ENCODE peak calls at places on chromosomes 11 and 22, in nine cellular contexts. K, V, F, M, U, P, D, S and G are unnamed samples.
A peak's percentile ranks its signal among the peaks of the same experiment; 100 is the strongest.

GRCh38 chr22:36419177-36419911 is 31.6 kb upstream of the MYH9 start:
- DNase-seq in K (peak; percentile 100), V (no peak), F (peak; percentile 96), M (no peak), U (peak; percentile 67), P (peak; percentile 64), D (no peak), S (peak; percentile 63), G (peak; percentile 76)

GRCh38 chr11:116342148-116342547 is 430.6 kb downstream of the BUD13 start:
- DNase-seq in K (peak; percentile 52), V (no peak), F (no peak), M (no peak), U (no peak), P (no peak), D (no peak), S (no peak), G (no peak)

GRCh38 chr22:37032535-37033460 is 13.3 kb downstream of the MPST start:
- DNase-seq in K (peak; percentile 100), V (no peak), F (peak; percentile 37), M (peak; percentile 94), U (peak; percentile 87), P (no peak), D (peak; percentile 85), S (peak; percentile 64), G (no peak)

GRCh38 chr11:4095509-4096230 is 1.1 kb downstream of the RRM1 start:
- DNase-seq in K (peak; percentile 44), V (no peak), F (peak; percentile 78), M (no peak), U (no peak), P (no peak), D (no peak), S (no peak), G (no peak)

GRCh38 chr11:114970908-114971645 is 292.8 kb downstream of the NXPE2 start:
- DNase-seq in K (no peak), V (no peak), F (no peak), M (no peak), U (no peak), P (no peak), D (no peak), S (no peak), G (no peak)

GRCh38 chr11:14518820-14519219 is 1.4 kb downstream of the PSMA1 start:
- DNase-seq in K (no peak), V (no peak), F (no peak), M (no peak), U (no peak), P (no peak), D (no peak), S (no peak), G (no peak)

GRCh38 chr11:29093416-29093815 is 923.4 kb downstream of the KCNA4 start:
- DNase-seq in K (peak; percentile 2), V (no peak), F (peak; percentile 63), M (no peak), U (no peak), P (no peak), D (no peak), S (no peak), G (no peak)

GRCh38 chr11:36945384-36945783 is 347.3 kb upstream of the RAG2 start:
- DNase-seq in K (no peak), V (no peak), F (peak; percentile 23), M (no peak), U (no peak), P (no peak), D (no peak), S (no peak), G (no peak)

GRCh38 chr11:109033627-109034340 is 368.9 kb downstream of the DDX10 start:
- DNase-seq in K (no peak), V (peak; percentile 17), F (peak; percentile 89), M (no peak), U (no peak), P (no peak), D (no peak), S (no peak), G (no peak)

GRCh38 chr11:104106136-104106754 is 57.7 kb downstream of the PDGFD start:
- DNase-seq in K (no peak), V (no peak), F (peak; percentile 74), M (no peak), U (no peak), P (no peak), D (no peak), S (no peak), G (no peak)

GRCh38 chr11:15280393-15280792 is 165.7 kb downstream of the INSC start:
- DNase-seq in K (no peak), V (no peak), F (no peak), M (no peak), U (no peak), P (no peak), D (no peak), S (no peak), G (no peak)

GRCh38 chr11:97269527-97269926 is 879.7 kb downstream of the JRKL start:
- DNase-seq in K (peak; percentile 13), V (no peak), F (no peak), M (no peak), U (no peak), P (no peak), D (no peak), S (no peak), G (no peak)

GRCh38 chr11:122068096-122068495 is 47.9 kb downstream of the BLID start:
- DNase-seq in K (no peak), V (no peak), F (no peak), M (no peak), U (no peak), P (no peak), D (no peak), S (no peak), G (no peak)

GRCh38 chr22:39904864-39905263 is 4.0 kb downstream of the GRAP2 start:
- DNase-seq in K (no peak), V (no peak), F (no peak), M (no peak), U (no peak), P (no peak), D (no peak), S (no peak), G (no peak)

GRCh38 chr22:48660795-48661740 is 1166.6 kb downstream of the BRD1 start:
- DNase-seq in K (no peak), V (no peak), F (no peak), M (no peak), U (no peak), P (no peak), D (no peak), S (no peak), G (no peak)

GRCh38 chr11:124612045-124612444 is 817 bp downstream of the PANX3 start:
- DNase-seq in K (no peak), V (no peak), F (no peak), M (no peak), U (no peak), P (no peak), D (no peak), S (no peak), G (no peak)

GRCh38 chr22:37533995-37534394 is 14.8 kb upstream of the CARD10 start:
- DNase-seq in K (no peak), V (no peak), F (peak; percentile 88), M (no peak), U (no peak), P (no peak), D (no peak), S (no peak), G (no peak)

GRCh38 chr11:100353083-100353482 is 334.0 kb upstream of the ARHGAP42 start:
- DNase-seq in K (no peak), V (no peak), F (no peak), M (no peak), U (no peak), P (no peak), D (no peak), S (no peak), G (no peak)

GRCh38 chr11:35274909-35275807 is 136.2 kb downstream of the CD44 start:
- DNase-seq in K (peak; percentile 3), V (no peak), F (no peak), M (peak; percentile 95), U (peak; percentile 57), P (peak; percentile 22), D (peak; percentile 89), S (peak; percentile 35), G (no peak)

GRCh38 chr22:23110922-23111527 is 30.8 kb downstream of the RSPH14 start:
- DNase-seq in K (no peak), V (no peak), F (no peak), M (no peak), U (no peak), P (no peak), D (no peak), S (no peak), G (no peak)

GRCh38 chr11:43681543-43681942 is 1.0 kb downstream of the HSD17B12 start:
- DNase-seq in K (peak; percentile 27), V (no peak), F (peak; percentile 30), M (no peak), U (no peak), P (no peak), D (no peak), S (no peak), G (no peak)

GRCh38 chr11:12807621-12808020 is 133.4 kb downstream of the TEAD1 start:
- DNase-seq in K (no peak), V (no peak), F (no peak), M (no peak), U (no peak), P (no peak), D (no peak), S (no peak), G (no peak)
- H3K27ac ChIP-seq in K (no peak overlapping the region), V (no peak overlapping the region), F (no peak overlapping the region), M (peak overlapping the region; percentile 11), U (no peak overlapping the region), P (no peak overlapping the region), D (no peak overlapping the region), S (no peak overlapping the region), G (no peak overlapping the region)

DNA sequence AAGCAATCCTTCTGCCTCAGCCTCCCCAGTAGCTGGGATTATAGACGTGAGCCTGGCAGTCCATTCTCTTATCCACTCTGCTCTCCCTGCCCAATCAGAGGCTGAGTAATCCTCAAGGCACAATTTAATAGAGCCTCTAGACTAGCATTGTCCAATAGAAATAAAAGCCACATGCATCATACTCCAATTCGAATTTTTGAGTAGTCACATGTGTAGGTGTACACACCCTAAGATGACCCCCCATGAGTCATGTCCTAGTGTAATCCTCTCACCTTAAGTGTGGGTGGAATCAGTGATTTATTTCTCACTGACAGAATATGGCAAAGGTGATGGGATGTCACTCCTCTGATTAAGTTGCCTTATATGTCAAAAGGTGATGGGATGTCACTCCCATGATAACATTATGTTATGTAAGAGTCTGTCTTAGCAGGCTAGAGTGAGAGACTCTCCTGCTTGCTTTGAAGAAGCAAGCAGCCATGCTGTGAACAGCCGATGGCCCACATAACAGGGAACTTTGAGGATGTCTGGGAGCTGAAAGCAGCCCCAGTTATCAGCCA is 61.3 kb downstream of the MN1 start:
- DNase-seq in K (no peak), V (no peak), F (no peak), M (no peak), U (no peak), P (no peak), D (no peak), S (no peak), G (no peak)
- H3K27me3 ChIP-seq in K (no peaks in the 10 kb centered on the region), V (no peaks in the 10 kb centered on the region), F (peaks cover 11% of the 10 kb centered on the region), M (no peaks in the 10 kb centered on the region), U (no peaks in the 10 kb centered on the region), P (no peaks in the 10 kb centered on the region), D (no peaks in the 10 kb centered on the region), S (no peaks in the 10 kb centered on the region), G (no peaks in the 10 kb centered on the region)

GRCh38 chr11:64611961-64612646 is 21.1 kb downstream of the SLC22A12 start:
- DNase-seq in K (no peak), V (no peak), F (no peak), M (no peak), U (no peak), P (no peak), D (no peak), S (no peak), G (no peak)
- TF ChIP-seq POLR2A in K (no peak), V (no peak), F (no peak), M (no peak), U (no peak), P (no peak), D (no peak), S (no peak), G (no peak)

GRCh38 chr11:76236092-76237026 is 30.1 kb upstream of the WNT11 start:
- DNase-seq in K (no peak), V (no peak), F (peak; percentile 33), M (no peak), U (peak; percentile 63), P (peak; percentile 57), D (peak; percentile 51), S (no peak), G (no peak)
- H3K27ac ChIP-seq in K (no peak overlapping the region), V (peak overlapping the region; percentile 83), F (peak overlapping the region; percentile 44), M (peak overlapping the region; percentile 86), U (peak overlapping the region; percentile 93), P (peak overlapping the region; percentile 74), D (peak overlapping the region; percentile 90), S (peak overlapping the region; percentile 94), G (peak overlapping the region; percentile 92)